ENCODE peak calls at places on chromosomes 13 and 19, in four cellular contexts. Q is activated CD4-positive, alpha-beta T cell treated with anti-CD3 and anti-CD28 coated beads, Interleukin-2, amount 50 U/mL, for 48 hours; F is NCI-H460; O is T1000. L is an unnamed sample.

GRCh38 chr13:53490732-53491131 is 462.1 kb downstream of the OLFM4 start:
- DNase-seq in Q (no peak), O (no peak), F (no peak), L (no peak)

GRCh38 chr13:71368301-71368700 is 498.7 kb downstream of the DACH1 start:
- DNase-seq in O (no peak), Q (no peak), F (no peak), L (no peak)

GRCh38 chr13:105105471-105105870 is 1430.0 kb downstream of the EFNB2 start:
- DNase-seq in Q (no peak), F (no peak), O (no peak), L (no peak)

GRCh38 chr13:92657565-92657964 is 569.0 kb upstream of the GPC6 start:
- DNase-seq in Q (no peak), O (no peak), F (no peak), L (no peak)

GRCh38 chr19:35266149-35266903 is 2.4 kb upstream of the USF2 start:
- DNase-seq in F (no peak), Q (no peak), O (no peak), L (no peak)

GRCh38 chr13:93577105-93577504 is 350.5 kb downstream of the GPC6 start:
- DNase-seq in O (no peak), Q (no peak), F (no peak), L (no peak)

GRCh38 chr13:62096652-62097051 is 681.0 kb upstream of the PCDH20 start:
- DNase-seq in F (no peak), Q (no peak), O (no peak), L (no peak)

GRCh38 chr19:48645652-48646191 is at the start of gene CA11:
- DNase-seq in Q (no peak), O (no peak), F (no peak), L (no peak)

GRCh38 chr19:1047696-1048147 is 7.8 kb downstream of the ABCA7 start:
- DNase-seq in F (no peak), Q (no peak), O (no peak), L (no peak)

GRCh38 chr13:113052206-113052605 is 53.4 kb upstream of the F7 start:
- DNase-seq in O (no peak), F (no peak), Q (no peak), L (no peak)

GRCh38 chr13:33250594-33250993 is 35.0 kb downstream of the STARD13 start:
- DNase-seq in F (no peak), Q (no peak), O (no peak), L (no peak)